ENCODE peak calls at places on chromosomes 2 and 18, in ten cellular contexts. T, I, J, V, B, O, H, X, N and L are unnamed samples.
A peak's percentile ranks its signal among the peaks of the same experiment; 100 is the strongest.

GRCh38 chr2:236577481-236578410 is 8.1 kb downstream of the ACKR3 start:
- DNase-seq in V (no peak), B (peak; percentile 30), T (no peak), I (no peak), H (no peak), O (peak; percentile 65), J (peak; percentile 44), N (no peak), X (no peak), L (no peak)

GRCh38 chr2:28004086-28004485 is 113.6 kb downstream of the BABAM2 start:
- DNase-seq in X (peak; percentile 96), T (no peak), N (no peak), B (no peak), J (no peak), H (no peak), I (peak; percentile 72), V (no peak), O (no peak), L (no peak)

GRCh38 chr2:8658064-8658862 is 23.6 kb upstream of the ID2 start:
- DNase-seq in J (no peak), X (no peak), N (no peak), I (no peak), V (no peak), B (no peak), O (no peak), H (no peak), T (no peak), L (no peak)

GRCh38 chr18:76348267-76349066 is 146.6 kb downstream of the ZNF516 start:
- DNase-seq in H (peak; percentile 70), X (no peak), N (no peak), B (no peak), J (no peak), T (no peak), I (no peak), V (no peak), O (peak; percentile 59), L (no peak)

GRCh38 chr2:234952270-234953115 is 676 bp downstream of the SH3BP4 start:
- DNase-seq in V (no peak), X (no peak), B (peak; percentile 28), I (peak; percentile 43), T (peak; percentile 53), N (no peak), O (peak; percentile 53), H (peak; percentile 90), J (no peak), L (no peak)

GRCh38 chr2:62396880-62397279 is 109.1 kb downstream of the TMEM17 start:
- DNase-seq in X (no peak), V (no peak), H (no peak), B (no peak), N (no peak), J (no peak), I (no peak), O (no peak), T (no peak), L (no peak)

GRCh38 chr2:120007851-120008250 is 5.0 kb upstream of the EPB41L5 start:
- DNase-seq in V (no peak), T (no peak), I (no peak), B (no peak), O (no peak), N (no peak), J (no peak), X (no peak), H (no peak), L (no peak)

GRCh38 chr2:136243638-136244557 is 125.9 kb upstream of the CXCR4 start:
- DNase-seq in O (no peak), T (no peak), I (no peak), B (no peak), J (no peak), V (no peak), N (no peak), H (peak; percentile 60), X (no peak), L (no peak)

GRCh38 chr2:1855150-1855549 is 110.8 kb upstream of the PXDN start:
- DNase-seq in N (no peak), T (no peak), X (no peak), I (no peak), J (no peak), V (no peak), H (no peak), B (no peak), O (no peak), L (no peak)

GRCh38 chr2:42132066-42132965 is 36.8 kb upstream of the EML4 start:
- DNase-seq in I (no peak), J (no peak), B (no peak), T (no peak), N (peak; percentile 17), O (no peak), X (peak; percentile 92), H (no peak), V (no peak), L (no peak)

GRCh38 chr2:183995632-183996031 is 602.7 kb upstream of the ZNF804A start:
- DNase-seq in B (no peak), J (no peak), V (no peak), N (no peak), I (no peak), X (no peak), T (no peak), O (peak; percentile 63), H (no peak), L (no peak)

GRCh38 chr2:224579411-224579810 is 5.8 kb downstream of the CUL3 start:
- DNase-seq in V (no peak), T (no peak), I (no peak), J (no peak), H (no peak), B (no peak), X (peak; percentile 59), O (no peak), N (no peak), L (no peak)

GRCh38 chr2:71796174-71796592 is 342.8 kb downstream of the DYSF start:
- DNase-seq in I (no peak), H (peak; percentile 38), B (no peak), V (no peak), N (no peak), X (peak; percentile 26), T (no peak), O (no peak), J (no peak), L (no peak)

GRCh38 chr2:227310756-227311110 is 14.3 kb upstream of the MFF start:
- DNase-seq in B (no peak), V (no peak), I (no peak), J (no peak), X (no peak), H (no peak), T (no peak), O (no peak), N (no peak), L (no peak)

GRCh38 chr2:40872580-40872979 is 420.7 kb upstream of the SLC8A1 start:
- DNase-seq in J (no peak), T (no peak), X (no peak), O (no peak), N (no peak), H (no peak), V (no peak), B (no peak), I (no peak), L (no peak)

DNA sequence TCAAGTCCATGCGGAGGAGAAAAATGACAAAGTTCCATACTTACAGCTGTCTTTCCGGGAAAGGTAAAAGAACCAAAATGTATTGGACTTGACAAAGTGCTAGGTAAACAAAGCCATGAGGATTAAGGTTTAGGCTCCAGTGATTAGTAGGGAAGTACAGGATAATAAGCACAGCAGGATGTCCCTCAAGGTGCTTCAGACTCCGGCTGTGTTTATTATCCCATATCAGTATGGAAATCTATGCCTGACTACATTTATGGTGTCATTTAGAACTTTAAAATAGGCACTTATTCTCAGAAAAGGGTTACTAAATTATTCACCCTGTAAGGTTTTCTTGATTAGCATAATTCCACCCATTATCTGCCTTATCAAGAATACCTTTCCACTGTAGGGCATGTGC is 136.3 kb upstream of the CCDC68 start:
- DNase-seq in J (no peak), V (no peak), H (no peak), N (no peak), B (no peak), O (no peak), I (no peak), X (no peak), T (no peak), L (no peak)
- H3K4me1 ChIP-seq in J (no peaks in the 10 kb centered on the region), V (peaks cover 6% of the 10 kb centered on the region), H (no peaks in the 10 kb centered on the region), N (no peaks in the 10 kb centered on the region), B (no peaks in the 10 kb centered on the region), O (no peaks in the 10 kb centered on the region), I (no peaks in the 10 kb centered on the region), X (no peaks in the 10 kb centered on the region), T (no peaks in the 10 kb centered on the region), L (no peaks in the 10 kb centered on the region)

GRCh38 chr2:60316381-60317028 is 236.9 kb downstream of the BCL11A start:
- DNase-seq in I (no peak), X (no peak), H (no peak), V (no peak), T (no peak), O (peak; percentile 15), J (no peak), N (no peak), B (no peak), L (no peak)
- H3K27me3 ChIP-seq in I (no peaks in the 10 kb centered on the region), X (no peaks in the 10 kb centered on the region), H (no peaks in the 10 kb centered on the region), V (no peaks in the 10 kb centered on the region), T (no peaks in the 10 kb centered on the region), O (no peaks in the 10 kb centered on the region), J (no peaks in the 10 kb centered on the region), N (no peaks in the 10 kb centered on the region), B (no peaks in the 10 kb centered on the region), L (no peaks in the 10 kb centered on the region)

DNA sequence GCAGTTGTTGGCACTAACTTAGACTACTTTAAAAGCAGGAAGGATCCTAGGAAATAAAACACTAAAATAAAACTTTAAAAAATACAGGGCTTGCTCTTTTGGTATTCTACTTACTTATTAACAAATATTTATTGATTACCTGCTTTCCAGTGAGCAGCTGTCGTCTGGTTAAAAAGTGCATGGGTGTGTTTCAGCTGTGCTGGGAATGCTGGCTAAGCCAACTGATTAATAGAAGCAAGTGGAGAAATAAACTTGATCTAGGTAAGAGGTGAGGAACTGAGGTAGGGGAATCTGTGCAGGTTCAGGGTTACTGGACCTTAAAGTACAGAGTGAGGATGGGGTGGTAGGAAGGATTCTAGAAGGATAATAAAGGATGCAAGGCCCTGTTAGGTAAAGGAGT is 110.8 kb downstream of the SPTBN1 start:
- DNase-seq in I (no peak), T (no peak), H (no peak), O (no peak), B (no peak), X (no peak), V (no peak), N (no peak), J (no peak), L (no peak)
- H3K9me3 ChIP-seq in I (no peaks in the 10 kb centered on the region), T (no peaks in the 10 kb centered on the region), H (no peaks in the 10 kb centered on the region), O (no peaks in the 10 kb centered on the region), B (no peaks in the 10 kb centered on the region), X (no peaks in the 10 kb centered on the region), V (no peaks in the 10 kb centered on the region), N (no peaks in the 10 kb centered on the region), J (no peaks in the 10 kb centered on the region), L (no peaks in the 10 kb centered on the region)

GRCh38 chr18:27045342-27045741 is 139.8 kb downstream of the CHST9 start:
- DNase-seq in H (no peak), B (no peak), V (no peak), I (no peak), T (no peak), O (no peak), J (no peak), N (no peak), X (no peak), L (no peak)

DNA sequence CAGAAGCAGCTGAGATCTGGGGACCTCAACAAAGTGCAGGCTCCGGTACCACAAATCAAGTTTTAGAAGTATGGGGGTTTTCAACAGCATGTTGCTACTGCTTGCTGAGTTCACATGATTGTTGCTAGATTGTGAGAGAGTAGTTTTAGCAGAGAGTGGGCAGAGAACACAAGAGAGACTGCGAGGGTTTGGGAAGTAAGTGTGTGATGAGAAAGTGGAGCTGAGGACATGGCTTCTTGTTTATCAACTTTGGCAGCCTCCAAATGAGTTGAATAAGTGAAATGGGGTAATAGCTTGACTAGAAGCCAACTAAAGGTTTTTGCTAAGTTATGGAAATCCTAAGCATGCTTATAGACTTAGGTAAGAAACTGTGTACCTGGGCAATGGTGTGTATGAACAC is 135.2 kb downstream of the CHST9 start:
- DNase-seq in B (no peak), T (no peak), J (no peak), O (no peak), V (no peak), I (no peak), X (no peak), H (no peak), N (no peak), L (no peak)
- H3K4me1 ChIP-seq in B (no peaks in the 10 kb centered on the region), T (no peaks in the 10 kb centered on the region), J (no peaks in the 10 kb centered on the region), O (no peaks in the 10 kb centered on the region), V (no peaks in the 10 kb centered on the region), I (no peaks in the 10 kb centered on the region), X (no peaks in the 10 kb centered on the region), H (no peaks in the 10 kb centered on the region), N (no peaks in the 10 kb centered on the region), L (no peaks in the 10 kb centered on the region)